ENCODE peak calls at places on chromosomes 3 and 15, in four cellular contexts. N is skeletal muscle cell; V is activated naive CD4-positive, alpha-beta T cell; U is iPS-NIHi11. T is an unnamed sample.

GRCh38 chr3:26365706-26366105 is 256.9 kb upstream of the LRRC3B start:
- DNase-seq in V (no peak), U (no peak), N (no peak), T (no peak)

GRCh38 chr3:187798126-187798525 is 52.9 kb upstream of the BCL6 start:
- DNase-seq in U (no peak), N (no peak), V (no peak), T (no peak)

GRCh38 chr15:73886717-73887345 is 13.5 kb downstream of the TBC1D21 start:
- DNase-seq in V (no peak), N (no peak), U (no peak), T (no peak)

GRCh38 chr15:84840741-84841429 is 23.7 kb downstream of the ALPK3 start:
- DNase-seq in N (no peak), U (no peak), V (no peak), T (no peak)

GRCh38 chr3:124084398-124084881 is 92.5 kb upstream of the ROPN1 start:
- DNase-seq in U (no peak), N (no peak), V (no peak), T (no peak)

GRCh38 chr3:9769426-9770275 is at the start of gene CAMK1:
- DNase-seq in V (peak; percentile 8), N (peak; percentile 11), U (peak; percentile 95), T (peak; percentile 86)

GRCh38 chr3:177714945-177715344 is 517.7 kb upstream of the TBL1XR1 start:
- DNase-seq in V (no peak), N (no peak), U (no peak), T (no peak)

GRCh38 chr3:146640955-146641867 is 36.1 kb upstream of the PLSCR5 start:
- DNase-seq in V (no peak), U (peak; percentile 41), N (peak; percentile 10), T (no peak)

GRCh38 chr3:11556234-11556633 is 87.5 kb downstream of the VGLL4 start:
- DNase-seq in U (no peak), V (no peak), N (no peak), T (no peak)

GRCh38 chr15:58886921-58887320 is 46.6 kb downstream of the SLTM start:
- DNase-seq in V (no peak), N (no peak), U (no peak), T (no peak)

GRCh38 chr3:23431759-23432158 is 228.6 kb downstream of the UBE2E2 start:
- DNase-seq in N (no peak), U (no peak), V (no peak), T (no peak)

GRCh38 chr15:80977627-80978036 is 12.0 kb downstream of the MESD start:
- DNase-seq in N (no peak), V (no peak), U (peak; percentile 75), T (peak; percentile 62)

GRCh38 chr3:127209155-127209839 is 16.4 kb downstream of the PRR23E start:
- DNase-seq in N (no peak), V (no peak), U (no peak), T (no peak)

GRCh38 chr15:67077641-67078215 is 12.3 kb downstream of the SMAD3 start:
- DNase-seq in V (no peak), U (no peak), N (no peak), T (no peak)

GRCh38 chr3:71944482-71944881 is 159.5 kb upstream of the PROK2 start:
- DNase-seq in N (no peak), U (no peak), V (no peak), T (no peak)

GRCh38 chr3:119304201-119304713 is 10.1 kb downstream of the ARHGAP31 start:
- DNase-seq in U (no peak), V (no peak), N (no peak), T (no peak)

GRCh38 chr3:149018247-149018646 is 26.9 kb downstream of the GYG1 start:
- DNase-seq in V (no peak), U (no peak), N (no peak), T (no peak)

GRCh38 chr3:61685755-61686154 is 124.4 kb downstream of the PTPRG start:
- DNase-seq in N (no peak), U (no peak), V (no peak), T (no peak)

GRCh38 chr3:120852412-120852811 is 55.6 kb upstream of the STXBP5L start:
- DNase-seq in V (no peak), N (no peak), U (no peak), T (no peak)

GRCh38 chr15:38267416-38268022 is 14.9 kb downstream of the SPRED1 start:
- DNase-seq in N (no peak), V (no peak), U (no peak), T (no peak)

GRCh38 chr15:77421370-77421700 is 647 bp downstream of the HMG20A start:
- DNase-seq in U (peak; percentile 8), N (no peak), V (no peak), T (no peak)

GRCh38 chr3:108127301-108127988 is 36.6 kb upstream of the CD47 start:
- DNase-seq in N (no peak), U (no peak), V (peak; percentile 27), T (peak; percentile 51)

GRCh38 chr3:31550452-31551251 is 17.9 kb downstream of the STT3B start:
- DNase-seq in U (peak; percentile 38), V (no peak), N (no peak), T (no peak)

GRCh38 chr3:55180936-55181535 is 253.2 kb upstream of the LRTM1 start:
- DNase-seq in V (no peak), U (peak; percentile 48), N (no peak), T (no peak)

GRCh38 chr3:45499529-45499928 is 95.0 kb upstream of the LIMD1 start:
- DNase-seq in N (no peak), V (no peak), U (no peak), T (no peak)

GRCh38 chr3:12155833-12156232 is 2.9 kb downstream of the TIMP4 start:
- DNase-seq in N (no peak), U (no peak), V (no peak), T (no peak)

GRCh38 chr3:185332026-185332735 is 30.8 kb upstream of the MAP3K13 start:
- DNase-seq in U (no peak), N (peak; percentile 66), V (no peak), T (no peak)

GRCh38 chr15:61687124-61687523 is 373.1 kb downstream of the VPS13C start:
- DNase-seq in U (no peak), V (no peak), N (no peak), T (no peak)

GRCh38 chr15:31306426-31307269 is 20.0 kb upstream of the KLF13 start:
- DNase-seq in U (peak; percentile 86), V (no peak), N (no peak), T (peak; percentile 35)

GRCh38 chr3:110069641-110070538 is 732.5 kb upstream of the DPPA4 start:
- DNase-seq in V (no peak), U (no peak), N (peak; percentile 17), T (no peak)

T was measured in ureter.